ENCODE peak calls at places on chromosome 2, in eight cellular contexts. One of them, this sample, is unnamed.

GRCh38 chr2:161030260-161031063 is 129.8 kb upstream of the TANK start:
- DNase-seq in KBM-7: no peak
- DNase-seq in RWPE2: peak; percentile 70
- DNase-seq in HCT116: no peak
- DNase-seq in omental fat pad: no peak
- DNase-seq in stimulated activated CD4-positive, alpha-beta T cell treated with anti-CD3 and anti-CD28 coated beads, Interleukin-15, amount 100 ng/mL, for 48 hours: no peak
- DNase-seq in stimulated activated CD8-positive, alpha-beta memory T cell treated with anti-CD3 and anti-CD28 coated beads, Interleukin-2, amount 100 ng/mL, for 1 hour: no peak
- DNase-seq in neuronal stem cell: no peak
- DNase-seq in this sample: no peak

GRCh38 chr2:101080214-101081068 is 70.7 kb downstream of the TBC1D8 start:
- DNase-seq in omental fat pad: no peak
- DNase-seq in stimulated activated CD8-positive, alpha-beta memory T cell treated with anti-CD3 and anti-CD28 coated beads, Interleukin-2, amount 100 ng/mL, for 1 hour: no peak
- DNase-seq in neuronal stem cell: no peak
- DNase-seq in RWPE2: no peak
- DNase-seq in KBM-7: no peak
- DNase-seq in stimulated activated CD4-positive, alpha-beta T cell treated with anti-CD3 and anti-CD28 coated beads, Interleukin-15, amount 100 ng/mL, for 48 hours: no peak
- DNase-seq in HCT116: no peak
- DNase-seq in this sample: no peak

GRCh38 chr2:1748176-1748740 is 3.9 kb upstream of the PXDN start:
- DNase-seq in stimulated activated CD8-positive, alpha-beta memory T cell treated with anti-CD3 and anti-CD28 coated beads, Interleukin-2, amount 100 ng/mL, for 1 hour: no peak
- DNase-seq in omental fat pad: no peak
- DNase-seq in KBM-7: no peak
- DNase-seq in stimulated activated CD4-positive, alpha-beta T cell treated with anti-CD3 and anti-CD28 coated beads, Interleukin-15, amount 100 ng/mL, for 48 hours: no peak
- DNase-seq in neuronal stem cell: no peak
- DNase-seq in RWPE2: no peak
- DNase-seq in HCT116: no peak
- DNase-seq in this sample: no peak

GRCh38 chr2:5365871-5366461 is 326.2 kb upstream of the SOX11 start:
- DNase-seq in RWPE2: no peak
- DNase-seq in stimulated activated CD4-positive, alpha-beta T cell treated with anti-CD3 and anti-CD28 coated beads, Interleukin-15, amount 100 ng/mL, for 48 hours: peak; percentile 25
- DNase-seq in stimulated activated CD8-positive, alpha-beta memory T cell treated with anti-CD3 and anti-CD28 coated beads, Interleukin-2, amount 100 ng/mL, for 1 hour: no peak
- DNase-seq in neuronal stem cell: peak; percentile 69
- DNase-seq in HCT116: no peak
- DNase-seq in omental fat pad: peak; percentile 39
- DNase-seq in KBM-7: peak; percentile 71
- DNase-seq in this sample: no peak

GRCh38 chr2:172927381-172928357 is 148.0 kb upstream of the MAP3K20 start:
- DNase-seq in HCT116: no peak
- DNase-seq in RWPE2: no peak
- DNase-seq in omental fat pad: no peak
- DNase-seq in stimulated activated CD8-positive, alpha-beta memory T cell treated with anti-CD3 and anti-CD28 coated beads, Interleukin-2, amount 100 ng/mL, for 1 hour: no peak
- DNase-seq in neuronal stem cell: no peak
- DNase-seq in stimulated activated CD4-positive, alpha-beta T cell treated with anti-CD3 and anti-CD28 coated beads, Interleukin-15, amount 100 ng/mL, for 48 hours: no peak
- DNase-seq in KBM-7: no peak
- DNase-seq in this sample: peak; percentile 74

GRCh38 chr2:37191747-37192146 is 3.3 kb upstream of the SULT6B1 start:
- DNase-seq in stimulated activated CD4-positive, alpha-beta T cell treated with anti-CD3 and anti-CD28 coated beads, Interleukin-15, amount 100 ng/mL, for 48 hours: no peak
- DNase-seq in HCT116: no peak
- DNase-seq in KBM-7: no peak
- DNase-seq in RWPE2: no peak
- DNase-seq in neuronal stem cell: no peak
- DNase-seq in omental fat pad: no peak
- DNase-seq in stimulated activated CD8-positive, alpha-beta memory T cell treated with anti-CD3 and anti-CD28 coated beads, Interleukin-2, amount 100 ng/mL, for 1 hour: no peak
- DNase-seq in this sample: no peak

GRCh38 chr2:68500649-68501048 is 33.3 kb downstream of the APLF start:
- DNase-seq in neuronal stem cell: no peak
- DNase-seq in omental fat pad: no peak
- DNase-seq in HCT116: no peak
- DNase-seq in stimulated activated CD8-positive, alpha-beta memory T cell treated with anti-CD3 and anti-CD28 coated beads, Interleukin-2, amount 100 ng/mL, for 1 hour: no peak
- DNase-seq in stimulated activated CD4-positive, alpha-beta T cell treated with anti-CD3 and anti-CD28 coated beads, Interleukin-15, amount 100 ng/mL, for 48 hours: no peak
- DNase-seq in KBM-7: no peak
- DNase-seq in RWPE2: no peak
- DNase-seq in this sample: no peak

GRCh38 chr2:230418341-230419016 is 2.5 kb downstream of the SP100 start:
- DNase-seq in KBM-7: peak; percentile 24
- DNase-seq in neuronal stem cell: no peak
- DNase-seq in stimulated activated CD4-positive, alpha-beta T cell treated with anti-CD3 and anti-CD28 coated beads, Interleukin-15, amount 100 ng/mL, for 48 hours: no peak
- DNase-seq in RWPE2: no peak
- DNase-seq in HCT116: no peak
- DNase-seq in omental fat pad: no peak
- DNase-seq in stimulated activated CD8-positive, alpha-beta memory T cell treated with anti-CD3 and anti-CD28 coated beads, Interleukin-2, amount 100 ng/mL, for 1 hour: no peak
- DNase-seq in this sample: no peak

GRCh38 chr2:141555876-141556470 is 574.8 kb downstream of the LRP1B start:
- DNase-seq in RWPE2: no peak
- DNase-seq in KBM-7: no peak
- DNase-seq in stimulated activated CD8-positive, alpha-beta memory T cell treated with anti-CD3 and anti-CD28 coated beads, Interleukin-2, amount 100 ng/mL, for 1 hour: no peak
- DNase-seq in HCT116: no peak
- DNase-seq in omental fat pad: no peak
- DNase-seq in neuronal stem cell: no peak
- DNase-seq in stimulated activated CD4-positive, alpha-beta T cell treated with anti-CD3 and anti-CD28 coated beads, Interleukin-15, amount 100 ng/mL, for 48 hours: no peak
- DNase-seq in this sample: no peak

GRCh38 chr2:206962966-206963365 is 23.6 kb downstream of the CPO start:
- DNase-seq in stimulated activated CD4-positive, alpha-beta T cell treated with anti-CD3 and anti-CD28 coated beads, Interleukin-15, amount 100 ng/mL, for 48 hours: no peak
- DNase-seq in stimulated activated CD8-positive, alpha-beta memory T cell treated with anti-CD3 and anti-CD28 coated beads, Interleukin-2, amount 100 ng/mL, for 1 hour: no peak
- DNase-seq in RWPE2: no peak
- DNase-seq in omental fat pad: no peak
- DNase-seq in neuronal stem cell: no peak
- DNase-seq in KBM-7: no peak
- DNase-seq in HCT116: no peak
- DNase-seq in this sample: no peak

GRCh38 chr2:165239230-165239629 is at the start of gene SCN2A:
- DNase-seq in stimulated activated CD4-positive, alpha-beta T cell treated with anti-CD3 and anti-CD28 coated beads, Interleukin-15, amount 100 ng/mL, for 48 hours: no peak
- DNase-seq in omental fat pad: no peak
- DNase-seq in KBM-7: peak; percentile 47
- DNase-seq in HCT116: peak; percentile 47
- DNase-seq in neuronal stem cell: peak; percentile 47
- DNase-seq in stimulated activated CD8-positive, alpha-beta memory T cell treated with anti-CD3 and anti-CD28 coated beads, Interleukin-2, amount 100 ng/mL, for 1 hour: no peak
- DNase-seq in RWPE2: no peak
- DNase-seq in this sample: no peak

GRCh38 chr2:191677091-191677645 is 768 bp upstream of the NABP1 start:
- DNase-seq in stimulated activated CD4-positive, alpha-beta T cell treated with anti-CD3 and anti-CD28 coated beads, Interleukin-15, amount 100 ng/mL, for 48 hours: peak; percentile 34
- DNase-seq in HCT116: no peak
- DNase-seq in stimulated activated CD8-positive, alpha-beta memory T cell treated with anti-CD3 and anti-CD28 coated beads, Interleukin-2, amount 100 ng/mL, for 1 hour: no peak
- DNase-seq in KBM-7: peak; percentile 67
- DNase-seq in RWPE2: no peak
- DNase-seq in omental fat pad: no peak
- DNase-seq in neuronal stem cell: no peak
- DNase-seq in this sample: peak; percentile 86

GRCh38 chr2:39107724-39108273 is 13.1 kb downstream of the SOS1 start:
- DNase-seq in HCT116: no peak
- DNase-seq in neuronal stem cell: no peak
- DNase-seq in omental fat pad: no peak
- DNase-seq in KBM-7: no peak
- DNase-seq in stimulated activated CD8-positive, alpha-beta memory T cell treated with anti-CD3 and anti-CD28 coated beads, Interleukin-2, amount 100 ng/mL, for 1 hour: no peak
- DNase-seq in stimulated activated CD4-positive, alpha-beta T cell treated with anti-CD3 and anti-CD28 coated beads, Interleukin-15, amount 100 ng/mL, for 48 hours: no peak
- DNase-seq in RWPE2: no peak
- DNase-seq in this sample: no peak

GRCh38 chr2:74845217-74845751 is 11.4 kb downstream of the HK2 start:
- DNase-seq in omental fat pad: peak; percentile 74
- DNase-seq in stimulated activated CD4-positive, alpha-beta T cell treated with anti-CD3 and anti-CD28 coated beads, Interleukin-15, amount 100 ng/mL, for 48 hours: no peak
- DNase-seq in KBM-7: peak; percentile 60
- DNase-seq in stimulated activated CD8-positive, alpha-beta memory T cell treated with anti-CD3 and anti-CD28 coated beads, Interleukin-2, amount 100 ng/mL, for 1 hour: no peak
- DNase-seq in neuronal stem cell: no peak
- DNase-seq in RWPE2: peak; percentile 96
- DNase-seq in HCT116: peak; percentile 91
- DNase-seq in this sample: peak; percentile 93

GRCh38 chr2:113114224-113114945 is 13.0 kb upstream of the IL1RN start:
- DNase-seq in neuronal stem cell: no peak
- DNase-seq in KBM-7: no peak
- DNase-seq in omental fat pad: no peak
- DNase-seq in RWPE2: no peak
- DNase-seq in HCT116: no peak
- DNase-seq in stimulated activated CD8-positive, alpha-beta memory T cell treated with anti-CD3 and anti-CD28 coated beads, Interleukin-2, amount 100 ng/mL, for 1 hour: no peak
- DNase-seq in stimulated activated CD4-positive, alpha-beta T cell treated with anti-CD3 and anti-CD28 coated beads, Interleukin-15, amount 100 ng/mL, for 48 hours: no peak
- DNase-seq in this sample: no peak

GRCh38 chr2:60439219-60439974 is 114.1 kb downstream of the BCL11A start:
- DNase-seq in omental fat pad: no peak
- DNase-seq in stimulated activated CD8-positive, alpha-beta memory T cell treated with anti-CD3 and anti-CD28 coated beads, Interleukin-2, amount 100 ng/mL, for 1 hour: no peak
- DNase-seq in neuronal stem cell: no peak
- DNase-seq in KBM-7: peak; percentile 95
- DNase-seq in RWPE2: no peak
- DNase-seq in HCT116: no peak
- DNase-seq in stimulated activated CD4-positive, alpha-beta T cell treated with anti-CD3 and anti-CD28 coated beads, Interleukin-15, amount 100 ng/mL, for 48 hours: no peak
- DNase-seq in this sample: no peak

GRCh38 chr2:232447638-232448472 is 8.1 kb upstream of the ALPI start:
- DNase-seq in stimulated activated CD8-positive, alpha-beta memory T cell treated with anti-CD3 and anti-CD28 coated beads, Interleukin-2, amount 100 ng/mL, for 1 hour: no peak
- DNase-seq in stimulated activated CD4-positive, alpha-beta T cell treated with anti-CD3 and anti-CD28 coated beads, Interleukin-15, amount 100 ng/mL, for 48 hours: no peak
- DNase-seq in HCT116: no peak
- DNase-seq in omental fat pad: no peak
- DNase-seq in neuronal stem cell: no peak
- DNase-seq in RWPE2: no peak
- DNase-seq in KBM-7: no peak
- DNase-seq in this sample: peak; percentile 59

GRCh38 chr2:238380785-238381184 is 45.9 kb upstream of the ASB1 start:
- DNase-seq in omental fat pad: no peak
- DNase-seq in HCT116: peak; percentile 62
- DNase-seq in RWPE2: no peak
- DNase-seq in stimulated activated CD4-positive, alpha-beta T cell treated with anti-CD3 and anti-CD28 coated beads, Interleukin-15, amount 100 ng/mL, for 48 hours: no peak
- DNase-seq in KBM-7: no peak
- DNase-seq in stimulated activated CD8-positive, alpha-beta memory T cell treated with anti-CD3 and anti-CD28 coated beads, Interleukin-2, amount 100 ng/mL, for 1 hour: no peak
- DNase-seq in neuronal stem cell: no peak
- DNase-seq in this sample: no peak

GRCh38 chr2:101230541-101230993 is 22.1 kb upstream of the CNOT11 start:
- DNase-seq in HCT116: no peak
- DNase-seq in stimulated activated CD4-positive, alpha-beta T cell treated with anti-CD3 and anti-CD28 coated beads, Interleukin-15, amount 100 ng/mL, for 48 hours: no peak
- DNase-seq in KBM-7: no peak
- DNase-seq in omental fat pad: no peak
- DNase-seq in neuronal stem cell: no peak
- DNase-seq in RWPE2: no peak
- DNase-seq in stimulated activated CD8-positive, alpha-beta memory T cell treated with anti-CD3 and anti-CD28 coated beads, Interleukin-2, amount 100 ng/mL, for 1 hour: no peak
- DNase-seq in this sample: no peak

GRCh38 chr2:239650674-239651073 is 249.9 kb upstream of the HDAC4 start:
- DNase-seq in HCT116: no peak
- DNase-seq in stimulated activated CD8-positive, alpha-beta memory T cell treated with anti-CD3 and anti-CD28 coated beads, Interleukin-2, amount 100 ng/mL, for 1 hour: no peak
- DNase-seq in omental fat pad: no peak
- DNase-seq in stimulated activated CD4-positive, alpha-beta T cell treated with anti-CD3 and anti-CD28 coated beads, Interleukin-15, amount 100 ng/mL, for 48 hours: no peak
- DNase-seq in KBM-7: no peak
- DNase-seq in neuronal stem cell: no peak
- DNase-seq in RWPE2: no peak
- DNase-seq in this sample: no peak

GRCh38 chr2:108974674-108975073 is 14.3 kb downstream of the EDAR start:
- DNase-seq in KBM-7: no peak
- DNase-seq in RWPE2: no peak
- DNase-seq in HCT116: no peak
- DNase-seq in stimulated activated CD8-positive, alpha-beta memory T cell treated with anti-CD3 and anti-CD28 coated beads, Interleukin-2, amount 100 ng/mL, for 1 hour: no peak
- DNase-seq in omental fat pad: no peak
- DNase-seq in stimulated activated CD4-positive, alpha-beta T cell treated with anti-CD3 and anti-CD28 coated beads, Interleukin-15, amount 100 ng/mL, for 48 hours: no peak
- DNase-seq in neuronal stem cell: no peak
- DNase-seq in this sample: no peak

GRCh38 chr2:33104726-33105125 is 158.0 kb downstream of the LTBP1 start:
- DNase-seq in HCT116: peak; percentile 28
- DNase-seq in stimulated activated CD8-positive, alpha-beta memory T cell treated with anti-CD3 and anti-CD28 coated beads, Interleukin-2, amount 100 ng/mL, for 1 hour: no peak
- DNase-seq in stimulated activated CD4-positive, alpha-beta T cell treated with anti-CD3 and anti-CD28 coated beads, Interleukin-15, amount 100 ng/mL, for 48 hours: no peak
- DNase-seq in KBM-7: no peak
- DNase-seq in RWPE2: no peak
- DNase-seq in neuronal stem cell: no peak
- DNase-seq in omental fat pad: no peak
- DNase-seq in this sample: no peak

GRCh38 chr2:26530696-26531095 is 52.8 kb upstream of the OTOF start:
- DNase-seq in stimulated activated CD8-positive, alpha-beta memory T cell treated with anti-CD3 and anti-CD28 coated beads, Interleukin-2, amount 100 ng/mL, for 1 hour: no peak
- DNase-seq in HCT116: no peak
- DNase-seq in neuronal stem cell: no peak
- DNase-seq in omental fat pad: no peak
- DNase-seq in KBM-7: no peak
- DNase-seq in RWPE2: peak; percentile 27
- DNase-seq in stimulated activated CD4-positive, alpha-beta T cell treated with anti-CD3 and anti-CD28 coated beads, Interleukin-15, amount 100 ng/mL, for 48 hours: no peak
- DNase-seq in this sample: no peak

GRCh38 chr2:130341562-130342019 is 1.1 kb upstream of the IMP4 start:
- DNase-seq in HCT116: no peak
- DNase-seq in omental fat pad: no peak
- DNase-seq in stimulated activated CD8-positive, alpha-beta memory T cell treated with anti-CD3 and anti-CD28 coated beads, Interleukin-2, amount 100 ng/mL, for 1 hour: no peak
- DNase-seq in stimulated activated CD4-positive, alpha-beta T cell treated with anti-CD3 and anti-CD28 coated beads, Interleukin-15, amount 100 ng/mL, for 48 hours: no peak
- DNase-seq in KBM-7: no peak
- DNase-seq in neuronal stem cell: no peak
- DNase-seq in RWPE2: no peak
- DNase-seq in this sample: no peak

GRCh38 chr2:230060672-230061293 is 7.9 kb downstream of the SLC16A14 start:
- DNase-seq in HCT116: no peak
- DNase-seq in omental fat pad: no peak
- DNase-seq in KBM-7: no peak
- DNase-seq in stimulated activated CD8-positive, alpha-beta memory T cell treated with anti-CD3 and anti-CD28 coated beads, Interleukin-2, amount 100 ng/mL, for 1 hour: no peak
- DNase-seq in neuronal stem cell: no peak
- DNase-seq in RWPE2: no peak
- DNase-seq in stimulated activated CD4-positive, alpha-beta T cell treated with anti-CD3 and anti-CD28 coated beads, Interleukin-15, amount 100 ng/mL, for 48 hours: no peak
- DNase-seq in this sample: no peak

GRCh38 chr2:236745420-236746210 is 176.0 kb downstream of the ACKR3 start:
- DNase-seq in neuronal stem cell: no peak
- DNase-seq in stimulated activated CD4-positive, alpha-beta T cell treated with anti-CD3 and anti-CD28 coated beads, Interleukin-15, amount 100 ng/mL, for 48 hours: no peak
- DNase-seq in omental fat pad: no peak
- DNase-seq in stimulated activated CD8-positive, alpha-beta memory T cell treated with anti-CD3 and anti-CD28 coated beads, Interleukin-2, amount 100 ng/mL, for 1 hour: no peak
- DNase-seq in RWPE2: peak; percentile 86
- DNase-seq in HCT116: no peak
- DNase-seq in KBM-7: no peak
- DNase-seq in this sample: peak; percentile 87

GRCh38 chr2:96102596-96103387 is 13.6 kb downstream of the ADRA2B start:
- DNase-seq in stimulated activated CD8-positive, alpha-beta memory T cell treated with anti-CD3 and anti-CD28 coated beads, Interleukin-2, amount 100 ng/mL, for 1 hour: no peak
- DNase-seq in stimulated activated CD4-positive, alpha-beta T cell treated with anti-CD3 and anti-CD28 coated beads, Interleukin-15, amount 100 ng/mL, for 48 hours: no peak
- DNase-seq in RWPE2: peak; percentile 32
- DNase-seq in KBM-7: no peak
- DNase-seq in HCT116: no peak
- DNase-seq in neuronal stem cell: no peak
- DNase-seq in omental fat pad: peak; percentile 10
- DNase-seq in this sample: peak; percentile 4

GRCh38 chr2:235572592-235572991 is 78.7 kb downstream of the AGAP1 start:
- DNase-seq in KBM-7: no peak
- DNase-seq in stimulated activated CD8-positive, alpha-beta memory T cell treated with anti-CD3 and anti-CD28 coated beads, Interleukin-2, amount 100 ng/mL, for 1 hour: no peak
- DNase-seq in omental fat pad: no peak
- DNase-seq in neuronal stem cell: no peak
- DNase-seq in HCT116: no peak
- DNase-seq in RWPE2: no peak
- DNase-seq in stimulated activated CD4-positive, alpha-beta T cell treated with anti-CD3 and anti-CD28 coated beads, Interleukin-15, amount 100 ng/mL, for 48 hours: no peak
- DNase-seq in this sample: no peak

GRCh38 chr2:158966321-158966720 is 2.1 kb upstream of the TANC1 start:
- DNase-seq in KBM-7: no peak
- DNase-seq in omental fat pad: no peak
- DNase-seq in stimulated activated CD4-positive, alpha-beta T cell treated with anti-CD3 and anti-CD28 coated beads, Interleukin-15, amount 100 ng/mL, for 48 hours: no peak
- DNase-seq in HCT116: no peak
- DNase-seq in RWPE2: no peak
- DNase-seq in stimulated activated CD8-positive, alpha-beta memory T cell treated with anti-CD3 and anti-CD28 coated beads, Interleukin-2, amount 100 ng/mL, for 1 hour: no peak
- DNase-seq in neuronal stem cell: no peak
- DNase-seq in this sample: no peak

GRCh38 chr2:102801098-102801718 is 39.4 kb downstream of the TMEM182 start:
- DNase-seq in omental fat pad: no peak
- DNase-seq in KBM-7: peak; percentile 30
- DNase-seq in HCT116: peak; percentile 40
- DNase-seq in stimulated activated CD4-positive, alpha-beta T cell treated with anti-CD3 and anti-CD28 coated beads, Interleukin-15, amount 100 ng/mL, for 48 hours: no peak
- DNase-seq in stimulated activated CD8-positive, alpha-beta memory T cell treated with anti-CD3 and anti-CD28 coated beads, Interleukin-2, amount 100 ng/mL, for 1 hour: no peak
- DNase-seq in neuronal stem cell: peak; percentile 39
- DNase-seq in RWPE2: no peak
- DNase-seq in this sample: no peak

This sample was measured in ascending aorta.